ENCODE peak calls at places on chromosomes 12 and 14, in six cellular contexts. O is endothelial cell of umbilical vein, P is H1, H is HepG2, G is GM23338, E is GM12878. T is an unnamed sample.

GRCh38 chr12:120394483-120395367 is 25.8 kb upstream of the MSI1 start:
- DNase-seq in O (no peak), P (peak; percentile 80), H (no peak), G (peak; percentile 94), E (no peak), T (no peak)

GRCh38 chr12:591571-592505 is 71.4 kb downstream of the NINJ2 start:
- DNase-seq in O (no peak), P (no peak), H (peak; percentile 24), G (no peak), E (no peak), T (no peak)

GRCh38 chr12:116996058-116996457 is 85.3 kb downstream of the FBXW8 start:
- DNase-seq in O (no peak), P (no peak), H (no peak), G (no peak), E (no peak), T (no peak)

GRCh38 chr14:24483604-24484252 is 24.3 kb downstream of the CMA1 start:
- DNase-seq in O (no peak), P (no peak), H (no peak), G (no peak), E (no peak), T (no peak)

GRCh38 chr14:87691482-87691881 is 301.5 kb downstream of the GALC start:
- DNase-seq in O (no peak), P (no peak), H (no peak), G (no peak), E (no peak), T (no peak)

GRCh38 chr12:15268927-15269552 is 47.8 kb upstream of the RERG start:
- DNase-seq in O (peak; percentile 61), P (no peak), H (peak; percentile 64), G (peak; percentile 73), E (no peak), T (peak; percentile 62)

GRCh38 chr14:52923902-52924575 is 26.8 kb downstream of the FERMT2 start:
- DNase-seq in O (no peak), P (no peak), H (peak; percentile 43), G (peak; percentile 51), E (no peak), T (no peak)

GRCh38 chr14:71339650-71340415 is 432.6 kb downstream of the PCNX1 start:
- DNase-seq in O (peak; percentile 26), P (no peak), H (peak; percentile 54), G (no peak), E (no peak), T (no peak)

GRCh38 chr12:38847247-38847646 is 58.1 kb downstream of the CPNE8 start:
- DNase-seq in O (peak; percentile 8), P (no peak), H (no peak), G (no peak), E (no peak), T (no peak)

GRCh38 chr14:31774567-31774966 is 213.4 kb downstream of the NUBPL start:
- DNase-seq in O (no peak), P (no peak), H (no peak), G (no peak), E (no peak), T (no peak)

GRCh38 chr12:104108755-104109445 is 29.1 kb downstream of the NFYB start:
- DNase-seq in O (peak; percentile 90), P (peak; percentile 91), H (peak; percentile 62), G (peak; percentile 89), E (peak; percentile 55), T (peak; percentile 75)

GRCh38 chr14:104144453-104144790 is 6.0 kb downstream of the KIF26A start:
- DNase-seq in O (no peak), P (no peak), H (no peak), G (no peak), E (no peak), T (no peak)

GRCh38 chr14:65972891-65973290 is 513.3 kb upstream of the CCDC196 start:
- DNase-seq in O (no peak), P (no peak), H (no peak), G (no peak), E (no peak), T (no peak)

GRCh38 chr14:81137316-81137715 is 83.4 kb downstream of the GTF2A1 start:
- DNase-seq in O (no peak), P (no peak), H (no peak), G (no peak), E (no peak), T (no peak)

GRCh38 chr12:95202691-95203476 is 14.4 kb downstream of the FGD6 start:
- DNase-seq in O (peak; percentile 65), P (no peak), H (no peak), G (no peak), E (no peak), T (no peak)

GRCh38 chr14:68937790-68938514 is 41.1 kb downstream of the ACTN1 start:
- DNase-seq in O (peak; percentile 72), P (no peak), H (no peak), G (peak; percentile 63), E (no peak), T (no peak)

GRCh38 chr12:52038447-52038846 is 12.8 kb upstream of the NR4A1 start:
- DNase-seq in O (peak; percentile 30), P (no peak), H (no peak), G (no peak), E (no peak), T (no peak)
- H3K27ac ChIP-seq in O (no peak overlapping the region), P (no peak overlapping the region), H (no peak overlapping the region), G (no peak overlapping the region), E (no peak overlapping the region), T (no peak overlapping the region)

GRCh38 chr12:66624806-66625205 is 54.1 kb downstream of the GRIP1 start:
- DNase-seq in O (no peak), P (no peak), H (no peak), G (no peak), E (no peak), T (no peak)

GRCh38 chr12:66629138-66629880 is 49.6 kb downstream of the GRIP1 start:
- DNase-seq in O (no peak), P (no peak), H (peak; percentile 62), G (no peak), E (no peak), T (no peak)

GRCh38 chr12:66627988-66628317 is 50.9 kb downstream of the GRIP1 start:
- DNase-seq in O (no peak), P (no peak), H (no peak), G (no peak), E (no peak), T (no peak)

GRCh38 chr12:66623455-66623854 is 55.4 kb downstream of the GRIP1 start:
- DNase-seq in O (peak; percentile 66), P (no peak), H (no peak), G (no peak), E (no peak), T (no peak)

DNA sequence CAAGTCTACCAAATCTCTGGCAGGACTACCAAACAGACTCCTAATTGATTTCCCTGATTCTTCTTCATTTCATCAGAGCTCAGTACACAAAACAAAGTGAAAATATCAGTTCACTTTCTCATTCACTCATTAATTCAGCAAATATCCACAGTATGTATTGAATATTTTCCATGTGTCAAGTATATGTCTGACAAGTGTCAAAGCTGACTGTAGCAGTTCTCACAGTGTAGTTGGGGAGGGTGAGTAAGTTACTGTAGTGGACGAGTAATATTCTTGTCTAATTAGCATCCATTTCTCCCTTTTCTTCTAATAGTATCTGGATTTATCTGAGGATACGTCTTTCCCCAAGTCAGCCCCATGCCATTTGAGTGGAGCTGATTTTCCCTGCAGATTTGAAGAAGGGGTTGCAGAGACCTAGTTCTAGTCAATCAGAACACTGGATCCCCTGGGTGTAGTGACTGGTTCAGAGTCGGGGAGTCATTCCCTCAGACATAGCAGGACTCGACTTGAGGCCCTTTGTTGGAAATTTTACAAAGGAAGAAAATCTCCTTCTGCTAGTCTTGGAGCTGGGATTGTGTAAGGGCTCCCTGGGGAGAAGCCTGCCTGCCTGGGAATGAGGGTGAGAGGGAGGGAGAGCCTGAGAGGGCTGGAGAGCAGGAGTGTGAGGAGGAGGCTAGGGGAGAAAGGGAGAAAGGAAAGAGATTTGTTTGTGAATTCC is 51.4 kb downstream of the GRIP1 start:
- DNase-seq in O (no peak), P (no peak), H (no peak), G (no peak), E (no peak), T (no peak)
- TF ChIP-seq POLR2AphosphoS5 in O (no peak), P (no peak), H (no peak), G (no peak), E (no peak), T (no peak)

GRCh38 chr12:3217683-3218079 is 140.5 kb downstream of the TSPAN9 start:
- DNase-seq in O (no peak), P (no peak), H (no peak), G (no peak), E (no peak), T (no peak)

GRCh38 chr12:3214508-3215365 is 137.6 kb downstream of the TSPAN9 start:
- DNase-seq in O (no peak), P (no peak), H (no peak), G (peak; percentile 75), E (no peak), T (no peak)

GRCh38 chr12:3215410-3215975 is 138.3 kb downstream of the TSPAN9 start:
- DNase-seq in O (no peak), P (no peak), H (no peak), G (no peak), E (no peak), T (no peak)

GRCh38 chr12:3216726-3217682 is 139.8 kb downstream of the TSPAN9 start:
- DNase-seq in O (peak; percentile 89), P (no peak), H (no peak), G (no peak), E (no peak), T (peak; percentile 4)

DNA sequence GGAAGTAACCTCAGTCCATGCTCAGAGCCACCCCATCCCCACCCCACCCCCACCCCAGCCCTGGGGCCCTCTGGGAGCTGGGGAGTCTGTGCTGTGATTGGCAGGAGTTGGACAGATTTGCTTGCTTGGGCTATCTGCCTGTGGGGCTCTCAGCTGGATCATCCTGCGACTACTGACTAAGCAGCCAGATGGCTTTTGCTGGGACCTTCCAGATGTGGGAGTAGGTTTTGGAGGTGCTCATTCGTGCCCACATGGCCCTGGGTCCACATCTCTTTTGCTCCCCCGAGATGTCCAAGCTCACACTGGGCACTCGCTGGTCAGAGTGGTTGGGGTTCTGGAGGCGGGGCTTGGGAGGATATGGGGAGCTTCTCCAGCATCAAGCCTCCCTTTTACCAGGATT is 138.9 kb downstream of the TSPAN9 start:
- DNase-seq in O (no peak), P (no peak), H (no peak), G (no peak), E (no peak), T (no peak)
- H3K4me2 ChIP-seq in O (no peak overlapping the region), P (no peak overlapping the region), H (no peak overlapping the region), G (no peak overlapping the region), E (no peak overlapping the region), T (no peak overlapping the region)

GRCh38 chr12:42469355-42470006 is 120.1 kb downstream of the PRICKLE1 start:
- DNase-seq in O (no peak), P (no peak), H (no peak), G (no peak), E (peak; percentile 97), T (no peak)
- H3K27ac ChIP-seq in O (no peak overlapping the region), P (no peak overlapping the region), H (no peak overlapping the region), G (no peak overlapping the region), E (peak overlapping the region; percentile 72), T (no peak overlapping the region)

GRCh38 chr12:122834229-122834920 is 882 bp upstream of the HIP1R start:
- DNase-seq in O (peak; percentile 83), P (no peak), H (peak; percentile 58), G (peak; percentile 87), E (no peak), T (peak; percentile 35)
- TF ChIP-seq POLR2AphosphoS5 in O (no peak), P (no peak), H (no peak), G (no peak), E (no peak), T (no peak)